ENCODE peak calls at places on chromosomes 12 and 14, in seven cellular contexts. R is AG04449, K is B cell, Z is ascending aorta, I is DND-41, A is activated gamma-delta T cell treated with Interleukin-2 at 50 U/mL for 16 hours, O is HEK293T. N is an unnamed sample.
A peak's percentile ranks its signal among the peaks of the same experiment; 100 is the strongest.

GRCh38 chr12:93793007-93793406 is 115.8 kb downstream of the CRADD start:
- DNase-seq in R (no peak), K (no peak), Z (no peak), I (no peak), A (no peak), O (no peak), N (no peak)

GRCh38 chr12:27822076-27822712 is 42.2 kb upstream of the MANSC4 start:
- DNase-seq in R (no peak), K (no peak), Z (no peak), I (no peak), A (peak; percentile 41), O (no peak), N (no peak)

GRCh38 chr12:124837958-124838803 is 25.5 kb downstream of the SCARB1 start:
- DNase-seq in R (peak; percentile 70), K (no peak), Z (peak; percentile 74), I (no peak), A (no peak), O (peak; percentile 62), N (no peak)

GRCh38 chr14:105859717-105860614 is 333.6 kb downstream of the TMEM121 start:
- DNase-seq in R (no peak), K (no peak), Z (peak; percentile 61), I (peak; percentile 54), A (peak; percentile 58), O (no peak), N (no peak)

GRCh38 chr12:110619534-110619953 is 5.6 kb downstream of the TCTN1 start:
- DNase-seq in R (no peak), K (peak; percentile 50), Z (no peak), I (no peak), A (no peak), O (no peak), N (no peak)

GRCh38 chr14:65628664-65629063 is 216.1 kb downstream of the FUT8 start:
- DNase-seq in R (no peak), K (no peak), Z (no peak), I (no peak), A (no peak), O (no peak), N (no peak)

GRCh38 chr14:89340200-89340667 is 76.8 kb downstream of the FOXN3 start:
- DNase-seq in R (no peak), K (no peak), Z (no peak), I (no peak), A (no peak), O (no peak), N (no peak)

GRCh38 chr12:3122841-3123678 is 45.9 kb downstream of the TSPAN9 start:
- DNase-seq in R (no peak), K (no peak), Z (peak; percentile 88), I (no peak), A (no peak), O (no peak), N (no peak)

GRCh38 chr12:27826076-27826475 is 46.0 kb upstream of the MANSC4 start:
- DNase-seq in R (no peak), K (no peak), Z (no peak), I (no peak), A (no peak), O (no peak), N (no peak)

GRCh38 chr14:104865631-104866441 is 768 bp downstream of the CEP170B start:
- DNase-seq in R (peak; percentile 3), K (peak; percentile 72), Z (peak; percentile 88), I (no peak), A (peak; percentile 18), O (peak; percentile 63), N (peak; percentile 70)

GRCh38 chr12:19411234-19412221 is 27.8 kb upstream of the AEBP2 start:
- DNase-seq in R (no peak), K (no peak), Z (peak; percentile 86), I (no peak), A (no peak), O (no peak), N (no peak)

GRCh38 chr12:103330672-103331071 is 165.1 kb downstream of the C12orf42 start:
- DNase-seq in R (no peak), K (no peak), Z (no peak), I (no peak), A (no peak), O (no peak), N (no peak)

GRCh38 chr12:83514372-83514771 is 827.7 kb downstream of the TMTC2 start:
- DNase-seq in R (no peak), K (no peak), Z (no peak), I (no peak), A (no peak), O (no peak), N (no peak)

GRCh38 chr12:45336762-45337596 is 121.1 kb downstream of the ANO6 start:
- DNase-seq in R (peak; percentile 84), K (no peak), Z (no peak), I (no peak), A (no peak), O (no peak), N (no peak)

GRCh38 chr14:92847220-92848148 is 53.4 kb downstream of the GOLGA5 start:
- DNase-seq in R (no peak), K (no peak), Z (no peak), I (no peak), A (no peak), O (no peak), N (no peak)

GRCh38 chr12:120276734-120277133 is 11.2 kb upstream of the PXN start:
- DNase-seq in R (no peak), K (no peak), Z (no peak), I (no peak), A (no peak), O (no peak), N (no peak)

GRCh38 chr14:60356921-60357550 is 108.0 kb downstream of the PPM1A start:
- DNase-seq in R (no peak), K (no peak), Z (no peak), I (no peak), A (no peak), O (peak; percentile 53), N (peak; percentile 10)

GRCh38 chr12:121050725-121051124 is 11.7 kb upstream of the OASL start:
- DNase-seq in R (no peak), K (no peak), Z (no peak), I (no peak), A (no peak), O (no peak), N (no peak)

GRCh38 chr12:132428872-132429121 is 61.2 kb upstream of the FBRSL1 start:
- DNase-seq in R (no peak), K (no peak), Z (no peak), I (no peak), A (no peak), O (no peak), N (no peak)

GRCh38 chr14:89723930-89724915 is 230.3 kb downstream of the EFCAB11 start:
- DNase-seq in R (no peak), K (no peak), Z (no peak), I (peak; percentile 32), A (no peak), O (no peak), N (no peak)

GRCh38 chr12:63151898-63152700 is 1.1 kb upstream of the AVPR1A start:
- DNase-seq in R (no peak), K (peak; percentile 10), Z (no peak), I (peak; percentile 38), A (no peak), O (peak; percentile 71), N (peak; percentile 67)

GRCh38 chr14:65961004-65961403 is 525.2 kb upstream of the CCDC196 start:
- DNase-seq in R (no peak), K (peak; percentile 17), Z (peak; percentile 64), I (peak; percentile 67), A (peak; percentile 50), O (peak; percentile 70), N (peak; percentile 67)